ENCODE peak calls at places on chromosomes 7 and 10, in nine cellular contexts. T, M, F, R, S, O, B, Q and D are unnamed samples.

GRCh38 chr7:15057272-15057671 is 154.7 kb upstream of the DGKB start:
- DNase-seq in B (no peak), S (no peak), F (no peak), Q (no peak), R (no peak), O (no peak), T (no peak), M (no peak), D (no peak)

GRCh38 chr7:138338361-138338760 is 121.7 kb upstream of the TRIM24 start:
- DNase-seq in Q (no peak), S (peak; percentile 19), R (no peak), O (no peak), M (no peak), F (peak; percentile 53), B (no peak), T (peak; percentile 82), D (peak; percentile 40)

GRCh38 chr7:110130669-110131068 is 960.3 kb upstream of the LRRN3 start:
- DNase-seq in T (no peak), B (no peak), Q (no peak), S (peak; percentile 1), M (peak; percentile 5), F (no peak), R (no peak), O (no peak), D (no peak)

GRCh38 chr10:57049096-57049495 is 688.0 kb upstream of the ZWINT start:
- DNase-seq in O (no peak), M (no peak), R (no peak), B (no peak), S (no peak), T (no peak), Q (no peak), F (no peak), D (no peak)

GRCh38 chr10:106571216-106571954 is 593.1 kb downstream of the SORCS1 start:
- DNase-seq in B (peak; percentile 43), F (no peak), Q (no peak), R (peak; percentile 67), M (peak; percentile 61), S (peak; percentile 73), T (no peak), O (no peak), D (no peak)

GRCh38 chr7:117194445-117194844 is 128.4 kb downstream of the WNT2 start:
- DNase-seq in R (no peak), S (no peak), T (no peak), Q (no peak), M (no peak), O (no peak), B (no peak), F (no peak), D (no peak)

GRCh38 chr7:77426052-77426404 is 9.9 kb upstream of the GSAP start:
- DNase-seq in M (no peak), S (peak; percentile 38), T (no peak), B (no peak), R (no peak), O (no peak), F (no peak), Q (no peak), D (no peak)

GRCh38 chr7:1883031-1883761 is 213.1 kb downstream of the ELFN1 start:
- DNase-seq in O (no peak), T (no peak), B (no peak), F (no peak), Q (no peak), M (peak; percentile 82), R (peak; percentile 96), S (peak; percentile 98), D (no peak)

GRCh38 chr7:107809179-107809578 is 6.2 kb upstream of the SLC26A3 start:
- DNase-seq in O (no peak), R (no peak), T (no peak), B (no peak), M (no peak), F (no peak), Q (no peak), S (no peak), D (no peak)

GRCh38 chr7:77696643-77697534 is 630 bp downstream of the RSBN1L start:
- DNase-seq in F (peak; percentile 59), M (peak; percentile 43), R (peak; percentile 87), S (peak; percentile 61), Q (peak; percentile 74), T (peak; percentile 51), B (peak; percentile 96), O (no peak), D (peak; percentile 76)